ENCODE peak calls at places on chromosomes 7 and 10, in nine cellular contexts. Z is psoas muscle; A is foreskin keratinocyte; C is AML-193; D is stimulated activated CD4-positive, alpha-beta T cell treated with anti-CD3 and anti-CD28 coated beads, Interleukin-2, amount 100 ng/mL, for 48 hours; X is HuH-7.5; K is LNCaP clone FGC; E is NCI-H510A; J is AG08395. R is an unnamed sample.
A peak's percentile ranks its signal among the peaks of the same experiment; 100 is the strongest.

GRCh38 chr7:74138334-74138867 is 35.8 kb upstream of the EIF4H start:
- DNase-seq in Z (no peak), C (no peak), A (no peak), K (no peak), J (no peak), D (no peak), X (no peak), E (no peak), R (no peak)

GRCh38 chr7:127828843-127829502 is 177.0 kb downstream of the SND1 start:
- DNase-seq in J (no peak), X (no peak), K (no peak), Z (no peak), D (no peak), A (no peak), E (no peak), C (no peak), R (no peak)

GRCh38 chr7:84399661-84400060 is 205.1 kb upstream of the SEMA3A start:
- DNase-seq in K (no peak), J (no peak), Z (no peak), A (no peak), C (no peak), E (no peak), D (no peak), X (no peak), R (no peak)

GRCh38 chr10:78129211-78129610 is 95.5 kb downstream of the RPS24 start:
- DNase-seq in D (no peak), Z (no peak), J (no peak), E (no peak), C (no peak), A (no peak), K (no peak), X (no peak), R (no peak)

GRCh38 chr7:80921130-80921529 is 2.3 kb upstream of the SEMA3C start:
- DNase-seq in C (no peak), D (no peak), E (no peak), K (no peak), A (no peak), Z (no peak), J (no peak), X (no peak), R (no peak)

GRCh38 chr7:111086532-111086931 is 4.4 kb upstream of the LRRN3 start:
- DNase-seq in D (no peak), X (no peak), A (no peak), J (no peak), K (no peak), C (no peak), E (no peak), Z (no peak), R (no peak)

GRCh38 chr7:371779-372545 is 82.0 kb downstream of the FOXL3 start:
- DNase-seq in J (no peak), Z (peak; percentile 11), A (no peak), C (no peak), K (no peak), X (peak; percentile 67), D (no peak), E (no peak), R (no peak)

GRCh38 chr10:133335238-133336122 is 1.2 kb downstream of the CALY start:
- DNase-seq in E (no peak), C (no peak), K (no peak), X (no peak), Z (peak; percentile 57), J (peak; percentile 65), D (peak; percentile 57), A (no peak), R (no peak)

GRCh38 chr7:151276651-151277590 is 28.4 kb upstream of the SMARCD3 start:
- DNase-seq in D (peak; percentile 46), Z (peak; percentile 63), J (peak; percentile 72), K (peak; percentile 22), A (peak; percentile 14), C (peak; percentile 56), X (peak; percentile 74), E (peak; percentile 43), R (peak; percentile 24)

GRCh38 chr7:149090397-149091195 is at the start of gene ZNF786:
- DNase-seq in K (peak; percentile 27), C (peak; percentile 79), X (peak; percentile 82), J (peak; percentile 93), Z (peak; percentile 91), E (peak; percentile 60), A (peak; percentile 61), D (peak; percentile 96), R (peak; percentile 85)

GRCh38 chr10:6301482-6302083 is 98.9 kb downstream of the PFKFB3 start:
- DNase-seq in X (no peak), Z (no peak), K (no peak), A (no peak), D (no peak), E (no peak), C (no peak), J (no peak), R (no peak)

GRCh38 chr7:119711104-119711503 is 561.9 kb upstream of the KCND2 start:
- DNase-seq in C (no peak), J (no peak), A (no peak), D (no peak), E (no peak), K (no peak), Z (no peak), X (no peak), R (no peak)

GRCh38 chr7:50305697-50306300 is 1.3 kb downstream of the IKZF1 start:
- DNase-seq in E (no peak), K (no peak), D (no peak), X (no peak), A (no peak), Z (no peak), J (no peak), C (no peak), R (no peak)

GRCh38 chr10:62852961-62853702 is 37.0 kb upstream of the EGR2 start:
- DNase-seq in A (no peak), X (no peak), E (no peak), Z (no peak), C (peak; percentile 56), D (no peak), J (no peak), K (no peak), R (no peak)

GRCh38 chr10:131555406-131555805 is 243.9 kb upstream of the TCERG1L start:
- DNase-seq in J (no peak), D (no peak), E (no peak), K (no peak), X (no peak), A (no peak), Z (no peak), C (no peak), R (no peak)

GRCh38 chr10:112706580-112706979 is 243.5 kb upstream of the TCF7L2 start:
- DNase-seq in E (no peak), A (no peak), K (no peak), X (no peak), Z (no peak), J (no peak), C (no peak), D (no peak), R (no peak)

GRCh38 chr7:80373431-80374032 is 138.3 kb downstream of the GNAT3 start:
- DNase-seq in J (no peak), E (no peak), C (no peak), Z (no peak), A (no peak), D (no peak), K (peak; percentile 54), X (no peak), R (no peak)

GRCh38 chr7:2004841-2005351 is 227.8 kb downstream of the MAD1L1 start:
- DNase-seq in A (no peak), X (no peak), K (no peak), E (no peak), J (no peak), D (no peak), Z (peak; percentile 8), C (no peak), R (no peak)

GRCh38 chr7:34153680-34154270 is 248.4 kb downstream of the BMPER start:
- DNase-seq in C (no peak), E (no peak), Z (no peak), D (no peak), A (no peak), K (no peak), J (no peak), X (no peak), R (no peak)

GRCh38 chr7:5704534-5704922 is 76.9 kb downstream of the RNF216 start:
- DNase-seq in X (peak; percentile 48), E (peak; percentile 3), C (peak; percentile 60), Z (peak; percentile 74), J (peak; percentile 82), A (no peak), K (peak; percentile 89), D (peak; percentile 62), R (peak; percentile 49)

GRCh38 chr10:123556049-123556448 is 110.1 kb upstream of the GPR26 start:
- DNase-seq in J (no peak), Z (no peak), A (no peak), D (no peak), K (no peak), E (no peak), C (no peak), X (no peak), R (no peak)

GRCh38 chr7:158657189-158657746 is 47.3 kb downstream of the NCAPG2 start:
- DNase-seq in K (no peak), D (no peak), J (no peak), A (no peak), E (no peak), C (no peak), X (no peak), Z (no peak), R (no peak)

GRCh38 chr10:79443338-79444242 is 1.8 kb downstream of the ZCCHC24 start:
- DNase-seq in C (no peak), K (no peak), X (no peak), D (no peak), A (no peak), J (no peak), E (no peak), Z (no peak), R (no peak)

GRCh38 chr7:64634406-64635062 is 31.4 kb upstream of the ZNF107 start:
- DNase-seq in K (no peak), Z (no peak), D (no peak), E (no peak), J (no peak), A (no peak), C (peak; percentile 58), X (no peak), R (no peak)

GRCh38 chr10:17409170-17409733 is 45.1 kb downstream of the ST8SIA6 start:
- DNase-seq in J (peak; percentile 21), Z (no peak), D (no peak), C (peak; percentile 15), X (no peak), K (no peak), A (no peak), E (no peak), R (no peak)

GRCh38 chr10:101940916-101941315 is 97.3 kb upstream of the KCNIP2 start:
- DNase-seq in C (no peak), A (no peak), D (no peak), Z (no peak), K (no peak), E (no peak), X (no peak), J (no peak), R (no peak)

R was measured in progenitor cell of endocrine pancreas.